ENCODE peak calls at places on chromosomes 16 and 17, in four cellular contexts. X is epithelial cell of esophagus, Q is osteocyte, D is AG10803. J is an unnamed sample.

GRCh38 chr17:70089513-70090148 is 14.6 kb downstream of the KCNJ16 start:
- DNase-seq in X (no peak), Q (no peak), D (no peak), J (no peak)

GRCh38 chr16:30372725-30373124 is 1.9 kb upstream of the MYL11 start:
- DNase-seq in X (no peak), Q (no peak), D (no peak), J (no peak)

GRCh38 chr16:58085171-58085570 is 44.0 kb downstream of the CFAP20 start:
- DNase-seq in X (no peak), Q (no peak), D (no peak), J (no peak)

GRCh38 chr16:72763927-72764628 is 283.9 kb downstream of the ZFHX3 start:
- DNase-seq in X (no peak), Q (no peak), D (no peak), J (no peak)

GRCh38 chr16:8670014-8670560 is 4.3 kb upstream of the ABAT start:
- DNase-seq in X (no peak), Q (no peak), D (no peak), J (no peak)

GRCh38 chr16:49701867-49702494 is 153.9 kb downstream of the ZNF423 start:
- DNase-seq in X (no peak), Q (no peak), D (peak), J (no peak)

GRCh38 chr16:28878083-28878926 is at the start of gene ATP2A1:
- DNase-seq in X (no peak), Q (no peak), D (no peak), J (no peak)

GRCh38 chr16:73173396-73173795 is 125.5 kb upstream of the ZFHX3 start:
- DNase-seq in X (no peak), Q (no peak), D (peak), J (no peak)

GRCh38 chr17:60832206-60832605 is 154.6 kb downstream of the BCAS3 start:
- DNase-seq in X (no peak), Q (no peak), D (peak), J (no peak)

GRCh38 chr16:31010539-31010938 is at the start of gene STX1B:
- DNase-seq in X (no peak), Q (no peak), D (peak), J (no peak)

GRCh38 chr16:19771040-19771439 is 53.0 kb downstream of the IQCK start:
- DNase-seq in X (no peak), Q (peak), D (no peak), J (no peak)

GRCh38 chr16:1944612-1945199 is 1.7 kb upstream of the MSRB1 start:
- DNase-seq in X (no peak), Q (no peak), D (no peak), J (no peak)

DNA sequence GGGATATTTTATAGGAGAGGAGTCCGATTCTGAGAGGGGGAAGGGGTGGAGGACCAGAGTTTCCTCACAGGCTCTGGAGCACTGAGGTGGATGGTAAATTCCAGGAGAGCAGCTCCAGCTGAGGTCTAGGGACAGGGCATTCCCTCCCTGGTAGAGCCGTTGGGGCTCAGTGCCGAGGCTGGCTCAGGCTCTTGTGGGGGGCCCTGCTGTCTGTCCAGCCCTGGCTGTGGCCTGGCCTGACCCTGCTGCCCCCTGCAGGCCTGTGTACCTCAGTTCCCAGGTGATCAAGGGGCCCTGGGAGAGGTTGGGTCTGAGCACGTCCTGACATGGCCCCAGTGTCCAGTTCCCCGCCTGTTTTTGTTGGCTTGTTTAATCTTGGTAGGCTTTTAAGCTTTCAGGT is 16.8 kb downstream of the ZNF750 start:
- DNase-seq in X (no peak), Q (no peak), D (no peak), J (no peak)
- TF ChIP-seq CTCF in X (no peak), Q (no peak), D (no peak), J (no peak)

GRCh38 chr16:24871891-24872290 is 26.1 kb downstream of the SLC5A11 start:
- DNase-seq in X (no peak), Q (no peak), D (no peak), J (no peak)

GRCh38 chr16:24879684-24880083 is 33.9 kb downstream of the SLC5A11 start:
- DNase-seq in X (no peak), Q (no peak), D (no peak), J (no peak)

GRCh38 chr16:24873028-24873427 is 27.3 kb downstream of the SLC5A11 start:
- DNase-seq in X (no peak), Q (no peak), D (no peak), J (no peak)

GRCh38 chr16:24876231-24876630 is 30.5 kb downstream of the SLC5A11 start:
- DNase-seq in X (no peak), Q (no peak), D (no peak), J (no peak)

GRCh38 chr16:24875466-24875865 is 29.7 kb downstream of the SLC5A11 start:
- DNase-seq in X (no peak), Q (no peak), D (no peak), J (no peak)
- TF ChIP-seq CTCF in X (no peak), Q (no peak), D (no peak), J (no peak)

GRCh38 chr16:35295856-35296255 is 1836.4 kb downstream of the TP53TG3F start:
- DNase-seq in X (no peak), Q (peak), D (no peak), J (peak)
- TF ChIP-seq CTCF in X (no peak), Q (no peak), D (no peak), J (no peak)

DNA sequence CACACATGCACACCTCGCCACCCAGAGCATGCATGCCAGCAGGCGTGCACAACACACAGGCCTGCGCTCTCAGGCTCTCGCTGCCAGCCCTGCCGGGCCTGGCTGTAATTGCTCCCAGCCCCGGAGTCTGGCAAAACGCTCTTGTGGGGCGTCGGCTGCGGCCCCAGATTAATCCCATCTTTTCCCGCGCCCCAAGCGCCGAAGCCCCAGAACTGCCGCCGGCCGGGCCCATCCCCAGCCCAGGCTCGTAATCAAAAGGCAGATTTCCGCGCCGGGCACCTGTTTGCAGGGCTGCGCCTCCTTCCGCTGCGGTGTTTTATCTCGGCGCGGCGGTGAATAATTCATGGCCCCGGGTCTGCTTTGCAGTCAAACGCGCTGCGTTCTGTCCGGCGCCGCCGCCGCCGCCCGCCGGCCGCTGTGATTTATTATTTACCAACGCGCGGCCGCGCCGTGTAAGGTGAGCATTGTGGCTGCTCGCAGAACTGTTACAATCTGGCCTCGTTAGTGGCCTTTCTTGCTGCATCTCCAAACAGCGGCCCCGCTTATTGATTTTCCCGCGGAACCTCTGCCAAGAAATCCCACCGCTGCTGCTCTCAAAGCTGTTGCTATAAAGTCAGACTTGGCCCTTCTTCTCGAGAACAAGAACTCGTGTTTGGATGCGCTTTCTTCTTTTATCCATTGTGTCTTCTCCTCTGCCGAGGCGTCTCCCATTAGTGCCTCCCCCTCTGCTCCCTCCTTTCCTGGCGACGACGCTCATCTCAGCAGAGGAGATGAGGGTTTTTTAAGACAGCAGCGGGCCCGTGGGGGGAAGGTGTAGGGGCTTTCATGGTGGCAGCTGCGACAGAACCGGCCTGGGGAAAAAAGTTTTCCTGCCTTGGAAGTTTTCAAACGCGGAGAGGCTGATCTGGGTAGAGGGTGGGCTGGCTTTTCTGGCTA is 126.2 kb downstream of the IRX5 start:
- DNase-seq in X (peak), Q (no peak), D (no peak), J (no peak)
- TF ChIP-seq CTCF in X (peak), Q (peak), D (no peak), J (no peak)